ENCODE peak calls at places on chromosomes 2 and 18, in seven cellular contexts. Y is kidney, S is tibial nerve, B is epithelial cell of proximal tubule, T is foreskin keratinocyte, E is H9, K is neural progenitor cell. J is an unnamed sample.
A peak's percentile ranks its signal among the peaks of the same experiment; 100 is the strongest.

GRCh38 chr2:205706769-205707375 is 24.6 kb downstream of the NRP2 start:
- DNase-seq in B (peak; percentile 74), Y (peak; percentile 89), E (no peak), S (no peak), K (no peak), T (peak; percentile 88), J (no peak)

GRCh38 chr2:72984172-72984671 is 66.9 kb downstream of the EMX1 start:
- DNase-seq in E (no peak), K (no peak), B (no peak), S (no peak), T (no peak), Y (peak; percentile 51), J (no peak)

GRCh38 chr2:240686460-240686859 is 3.8 kb upstream of the AQP12B start:
- DNase-seq in S (no peak), K (no peak), B (no peak), E (no peak), T (no peak), Y (no peak), J (no peak)

GRCh38 chr2:123916512-123916911 is 108.6 kb upstream of the CNTNAP5 start:
- DNase-seq in Y (no peak), T (no peak), E (no peak), K (no peak), S (no peak), B (no peak), J (no peak)

GRCh38 chr2:105307550-105307949 is 22.0 kb downstream of the TGFBRAP1 start:
- DNase-seq in T (no peak), K (no peak), Y (no peak), E (no peak), S (no peak), B (no peak), J (no peak)

GRCh38 chr18:58026395-58026794 is 17.6 kb upstream of the NEDD4L start:
- DNase-seq in E (peak; percentile 32), Y (no peak), K (peak; percentile 9), T (no peak), B (no peak), S (no peak), J (no peak)

GRCh38 chr2:231190531-231191197 is 7.8 kb upstream of the ARMC9 start:
- DNase-seq in Y (peak; percentile 88), T (no peak), E (peak; percentile 84), S (no peak), B (no peak), K (peak; percentile 66), J (no peak)

GRCh38 chr2:55848096-55848495 is 75.5 kb downstream of the EFEMP1 start:
- DNase-seq in E (no peak), K (no peak), T (no peak), Y (no peak), B (no peak), S (no peak), J (no peak)

GRCh38 chr18:48663931-48664847 is 125.4 kb downstream of the CTIF start:
- DNase-seq in Y (no peak), K (peak; percentile 72), S (peak; percentile 67), B (no peak), E (peak; percentile 85), T (no peak), J (peak; percentile 64)

GRCh38 chr2:213065583-213066444 is 85.6 kb downstream of the IKZF2 start:
- DNase-seq in B (no peak), S (no peak), T (no peak), K (peak; percentile 65), E (peak; percentile 39), Y (no peak), J (peak; percentile 7)

GRCh38 chr18:26978812-26979341 is 113.4 kb upstream of the AQP4 start:
- DNase-seq in S (no peak), E (no peak), Y (no peak), B (no peak), T (no peak), K (no peak), J (no peak)

GRCh38 chr2:188665727-188666304 is 308.4 kb upstream of the COL3A1 start:
- DNase-seq in T (no peak), S (no peak), B (no peak), Y (no peak), E (no peak), K (no peak), J (no peak)

GRCh38 chr18:42174909-42175308 is 219.9 kb downstream of the PIK3C3 start:
- DNase-seq in B (no peak), T (no peak), S (no peak), Y (no peak), K (peak; percentile 51), E (peak; percentile 30), J (no peak)

GRCh38 chr2:150578481-150578880 is 91.0 kb upstream of the RND3 start:
- DNase-seq in B (no peak), K (no peak), Y (no peak), T (no peak), S (no peak), E (no peak), J (no peak)

GRCh38 chr2:29212009-29212408 is 96.8 kb downstream of the CLIP4 start:
- DNase-seq in E (peak; percentile 29), S (no peak), B (no peak), T (no peak), K (no peak), Y (no peak), J (no peak)
- TF ChIP-seq CTCF in E (peak; percentile 49), S (no peak), B (peak; percentile 23), T (no peak), K (peak; percentile 47), Y (no peak), J (no peak)

GRCh38 chr2:71068218-71069035 is at the start of gene NAGK:
- DNase-seq in Y (peak; percentile 99), T (peak; percentile 88), E (peak; percentile 97), S (peak; percentile 91), B (peak; percentile 52), K (peak; percentile 98), J (peak; percentile 89)

GRCh38 chr2:71069376-71069775 is 928 bp downstream of the NAGK start:
- DNase-seq in K (no peak), B (no peak), Y (no peak), S (no peak), T (peak; percentile 12), E (no peak), J (no peak)

GRCh38 chr2:71066856-71067255 is 1.6 kb upstream of the NAGK start:
- DNase-seq in T (no peak), E (no peak), B (no peak), Y (no peak), K (no peak), S (no peak), J (no peak)

GRCh38 chr2:71064754-71065621 is 3.5 kb upstream of the NAGK start:
- DNase-seq in B (no peak), S (no peak), Y (no peak), K (no peak), E (no peak), T (no peak), J (no peak)

DNA sequence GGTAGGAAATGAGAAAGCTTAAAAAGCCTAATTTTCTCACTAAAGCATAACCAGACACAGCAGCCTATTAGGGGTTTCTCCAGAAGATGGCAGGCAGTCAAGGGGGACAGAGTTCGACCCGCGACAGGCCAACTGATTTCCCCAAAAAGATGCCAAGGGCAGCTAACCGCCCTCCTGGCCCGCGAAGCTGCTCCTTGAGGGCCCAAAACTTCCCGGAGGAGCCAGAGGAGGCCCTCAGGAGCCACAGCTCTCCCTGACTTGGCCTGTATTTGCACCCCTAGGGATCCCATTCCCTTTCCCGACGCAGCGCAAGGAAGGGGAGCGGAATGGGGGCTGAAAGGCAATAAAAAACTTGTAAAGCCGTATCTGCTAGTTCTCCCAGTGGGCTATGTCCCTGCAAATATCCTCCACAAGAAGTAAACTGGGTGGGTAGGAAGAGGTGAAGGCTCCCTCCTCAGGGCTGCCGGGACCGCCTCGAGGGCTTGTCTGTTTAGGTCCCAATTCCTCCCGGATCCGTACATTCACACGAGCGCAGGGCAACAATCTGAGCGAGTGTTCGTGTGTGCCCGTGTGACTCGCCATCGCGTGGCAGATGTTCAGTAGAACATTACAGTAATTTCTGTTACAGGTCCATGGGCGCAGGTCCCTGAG is 756 bp upstream of the NAGK start:
- DNase-seq in T (no peak), Y (peak; percentile 72), B (no peak), S (no peak), K (no peak), E (no peak), J (no peak)
- TF ChIP-seq CTCF in T (no peak), Y (no peak), B (peak; percentile 7), S (no peak), K (peak; percentile 10), E (no peak), J (no peak)

DNA sequence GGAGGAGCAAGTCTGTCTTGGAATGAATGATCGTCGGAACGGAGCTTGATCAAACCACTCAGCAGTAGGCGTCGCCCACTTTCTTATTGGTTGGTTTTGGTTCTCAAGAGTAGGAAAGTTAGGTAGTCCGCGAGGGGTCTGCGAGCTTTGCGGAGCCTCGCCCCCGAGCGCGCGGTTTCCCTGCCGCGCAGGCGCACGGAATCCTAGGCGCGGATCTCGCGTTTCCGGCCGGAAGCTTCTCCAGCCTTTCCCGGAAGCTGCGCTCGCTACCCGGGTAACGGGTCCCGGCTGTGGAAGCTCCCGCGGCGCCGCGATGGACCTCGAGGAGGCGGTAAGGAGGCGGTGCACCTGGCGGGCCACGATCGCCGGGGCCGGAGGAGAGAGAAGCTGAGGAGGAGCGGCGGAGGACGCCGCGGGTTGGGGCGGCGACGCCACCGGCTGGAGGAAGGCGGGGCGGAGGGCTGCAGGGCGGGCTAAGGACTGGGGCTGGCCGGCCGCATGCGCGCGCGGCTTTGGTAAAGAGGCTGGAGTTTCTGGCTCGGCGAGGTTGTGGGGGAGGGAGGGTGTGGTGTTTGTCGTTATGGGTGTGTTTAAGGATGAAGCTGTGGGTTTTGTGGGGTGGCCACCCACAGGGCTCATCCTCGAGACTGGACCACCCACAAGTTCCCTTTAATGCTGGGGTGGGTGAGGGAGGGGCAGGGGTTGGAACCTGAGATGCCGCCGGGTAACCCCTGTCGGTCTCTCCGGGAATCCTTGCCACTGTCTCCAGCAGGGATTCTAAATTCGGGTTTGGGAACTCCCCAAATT is at the start of gene TAF1B:
- DNase-seq in T (peak; percentile 91), Y (peak; percentile 94), B (peak; percentile 52), K (peak; percentile 97), E (peak; percentile 95), S (peak; percentile 57), J (peak; percentile 94)
- TF ChIP-seq CTCF in T (no peak), Y (no peak), B (peak; percentile 48), K (peak; percentile 31), E (peak; percentile 46), S (no peak), J (no peak)

GRCh38 chr2:81007104-81007503 is 702.6 kb upstream of the LRRTM1 start:
- DNase-seq in K (no peak), T (no peak), E (no peak), B (no peak), S (no peak), Y (no peak), J (no peak)
- TF ChIP-seq CTCF in K (peak; percentile 28), T (no peak), E (peak; percentile 48), B (no peak), S (no peak), Y (no peak), J (no peak)

GRCh38 chr2:3840611-3841010 is 137.2 kb downstream of the DCDC2C start:
- DNase-seq in T (no peak), B (no peak), Y (no peak), S (no peak), K (no peak), E (no peak), J (no peak)

GRCh38 chr2:3839489-3839888 is 136.1 kb downstream of the DCDC2C start:
- DNase-seq in T (no peak), S (no peak), Y (no peak), K (peak; percentile 4), B (no peak), E (no peak), J (no peak)

GRCh38 chr2:3838348-3838747 is 135.0 kb downstream of the DCDC2C start:
- DNase-seq in T (no peak), K (no peak), E (no peak), Y (no peak), S (no peak), B (no peak), J (no peak)

GRCh38 chr2:3837086-3837485 is 133.7 kb downstream of the DCDC2C start:
- DNase-seq in S (no peak), Y (no peak), E (no peak), B (no peak), T (no peak), K (no peak), J (no peak)
- TF ChIP-seq CTCF in S (no peak), Y (no peak), E (no peak), B (no peak), T (no peak), K (no peak), J (no peak)

J was measured in BE2C.